ENCODE peak calls at places on chromosome X, in five cellular contexts. U is astrocyte, T is transverse colon, Q is prostate gland, E is left ventricle myocardium inferior. W is an unnamed sample. For H3K4me1 and H3K9me3, the result is how much of the 10 kb centered on the place peaks cover.

GRCh38 chrX:64758047-64758446 is 218.2 kb downstream of the ZC4H2 start:
- DNase-seq in U (no peak), T (no peak), Q (no peak), E (no peak), W (no peak)

GRCh38 chrX:134868766-134869495 is 121.9 kb upstream of the SMIM10 start:
- DNase-seq in E (no peak), Q (no peak), T (no peak), U (peak), W (no peak)

GRCh38 chrX:9147631-9148189 is 113.8 kb upstream of the FAM9B start:
- DNase-seq in E (no peak), Q (no peak), U (no peak), T (no peak), W (no peak)

GRCh38 chrX:68847172-68847571 is 18.4 kb downstream of the EFNB1 start:
- DNase-seq in U (no peak), E (no peak), T (no peak), Q (no peak), W (no peak)

GRCh38 chrX:53595266-53595810 is 91.2 kb downstream of the HUWE1 start:
- DNase-seq in T (no peak), U (no peak), Q (no peak), E (no peak), W (no peak)

GRCh38 chrX:40971736-40972135 is 113.5 kb upstream of the USP9X start:
- DNase-seq in U (no peak), Q (no peak), E (no peak), T (no peak), W (no peak)

GRCh38 chrX:117305168-117305766 is 811.3 kb downstream of the KLHL13 start:
- DNase-seq in Q (no peak), T (no peak), U (no peak), E (no peak), W (no peak)

GRCh38 chrX:140163376-140164159 is 198.2 kb upstream of the CXorf66 start:
- DNase-seq in T (no peak), U (peak), E (no peak), Q (no peak), W (no peak)

GRCh38 chrX:323721-324628 is 5.4 kb upstream of the GTPBP6 start:
- DNase-seq in E (peak), U (peak), Q (no peak), T (peak), W (no peak)

GRCh38 chrX:153639177-153640044 is 7.6 kb upstream of the DUSP9 start:
- DNase-seq in T (no peak), U (no peak), E (no peak), Q (no peak), W (no peak)

GRCh38 chrX:43702660-43703059 is 46.6 kb downstream of the MAOA start:
- DNase-seq in Q (no peak), U (no peak), E (no peak), T (no peak), W (no peak)

GRCh38 chrX:13894888-13895564 is 78.1 kb upstream of the GPM6B start:
- DNase-seq in E (no peak), U (no peak), T (no peak), Q (no peak), W (no peak)

GRCh38 chrX:28398352-28398751 is 188.9 kb upstream of the IL1RAPL1 start:
- DNase-seq in T (no peak), Q (no peak), U (no peak), E (no peak), W (no peak)

GRCh38 chrX:8192276-8192675 is 21.2 kb upstream of the VCX2 start:
- DNase-seq in T (no peak), Q (no peak), U (no peak), E (no peak), W (no peak)

GRCh38 chrX:81120270-81120935 is 81.3 kb downstream of the HMGN5 start:
- DNase-seq in U (no peak), T (no peak), Q (peak), E (no peak), W (peak)

GRCh38 chrX:50697691-50698090 is 116.3 kb downstream of the SHROOM4 start:
- DNase-seq in Q (no peak), T (no peak), E (no peak), U (peak), W (no peak)

DNA sequence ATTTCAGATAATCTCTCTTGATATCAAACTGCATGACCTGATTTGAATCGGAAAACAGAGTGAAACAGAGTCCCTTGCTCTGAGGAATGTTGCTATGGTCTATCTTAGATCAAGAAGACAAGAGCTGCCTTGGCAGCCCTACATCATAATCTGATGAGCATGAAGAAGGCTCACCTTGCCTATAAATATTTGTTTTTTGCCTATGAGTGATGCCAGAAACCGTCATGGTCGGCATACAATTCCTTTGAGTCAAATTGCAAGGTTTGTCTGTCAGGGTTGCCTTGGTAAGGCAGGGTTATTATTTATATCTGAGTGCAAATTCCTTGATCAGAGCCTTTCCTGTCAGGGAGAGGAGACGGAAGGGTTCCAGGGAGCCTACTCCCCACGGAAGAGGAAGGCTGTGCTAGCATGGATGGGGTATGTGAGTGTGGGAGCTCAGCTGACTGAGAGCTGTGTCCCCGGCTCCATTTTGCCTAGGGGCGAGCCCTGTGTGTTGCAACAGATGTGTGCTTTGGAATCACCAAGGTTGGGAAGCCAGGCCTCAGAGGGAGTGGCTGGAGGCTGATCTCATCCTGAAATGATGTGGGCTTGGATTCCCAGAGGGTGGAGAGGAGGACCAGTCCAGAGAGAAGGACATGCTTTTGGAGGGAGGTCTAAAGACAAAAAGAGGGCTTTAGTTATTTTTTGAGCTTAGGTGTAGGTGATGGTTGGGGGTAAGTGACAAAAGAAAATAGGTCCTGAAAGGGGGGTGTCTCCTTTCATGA is 43.6 kb downstream of the RTL9 start:
- DNase-seq in Q (no peak), U (peak), E (peak), T (no peak), W (no peak)
- H3K4me1 ChIP-seq in Q (under half), U (under half), E (under half), T (under half), W (under half)

GRCh38 chrX:77415882-77416281 is 31.3 kb upstream of the FGF16 start:
- DNase-seq in T (no peak), U (no peak), Q (no peak), E (no peak), W (no peak)
- H3K9me3 ChIP-seq in T (under half), U (under half), Q (under half), E (under half), W (under half)

GRCh38 chrX:47186096-47186740 is 7.4 kb upstream of the UBA1 start:
- DNase-seq in T (no peak), Q (no peak), E (no peak), U (no peak), W (no peak)

GRCh38 chrX:47185241-47185640 is 8.4 kb upstream of the UBA1 start:
- DNase-seq in E (no peak), U (no peak), Q (no peak), T (no peak), W (no peak)

GRCh38 chrX:47189906-47190305 is 3.7 kb upstream of the UBA1 start:
- DNase-seq in Q (no peak), E (no peak), T (no peak), U (no peak), W (no peak)

GRCh38 chrX:47184486-47184885 is 9.1 kb upstream of the UBA1 start:
- DNase-seq in Q (no peak), E (no peak), T (no peak), U (no peak), W (no peak)

GRCh38 chrX:47187106-47187677 is 6.4 kb upstream of the UBA1 start:
- DNase-seq in T (no peak), U (no peak), Q (no peak), E (no peak), W (no peak)
- H3K4me1 ChIP-seq in T (under half), U (under half), Q (under half), E (under half), W (under half)

GRCh38 chrX:67635424-67635823 is 91.6 kb downstream of the AR start:
- DNase-seq in Q (no peak), T (no peak), U (no peak), E (no peak), W (no peak)

DNA sequence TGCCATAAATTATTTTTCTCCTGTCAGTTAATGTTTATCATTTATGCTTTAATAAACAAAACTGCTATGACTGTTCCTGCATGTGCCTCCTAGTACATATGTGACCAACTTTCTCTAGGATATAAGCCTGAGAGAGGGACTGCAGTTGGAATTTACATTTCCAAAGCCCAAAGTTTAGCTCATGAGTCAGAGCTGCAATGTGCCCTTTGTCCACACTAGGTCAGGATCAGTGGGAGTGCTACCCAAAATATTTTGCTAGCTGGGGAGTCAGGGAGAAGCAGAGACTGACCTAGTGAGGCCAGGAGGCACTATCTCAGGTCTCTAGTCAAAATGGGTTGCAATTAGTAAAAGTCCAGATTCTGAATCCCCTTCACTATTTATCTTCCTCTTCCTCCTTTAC is 92.7 kb downstream of the AR start:
- DNase-seq in T (no peak), U (peak), Q (no peak), E (no peak), W (no peak)
- H3K9me3 ChIP-seq in T (under half), U (under half), Q (under half), E (under half), W (under half)

DNA sequence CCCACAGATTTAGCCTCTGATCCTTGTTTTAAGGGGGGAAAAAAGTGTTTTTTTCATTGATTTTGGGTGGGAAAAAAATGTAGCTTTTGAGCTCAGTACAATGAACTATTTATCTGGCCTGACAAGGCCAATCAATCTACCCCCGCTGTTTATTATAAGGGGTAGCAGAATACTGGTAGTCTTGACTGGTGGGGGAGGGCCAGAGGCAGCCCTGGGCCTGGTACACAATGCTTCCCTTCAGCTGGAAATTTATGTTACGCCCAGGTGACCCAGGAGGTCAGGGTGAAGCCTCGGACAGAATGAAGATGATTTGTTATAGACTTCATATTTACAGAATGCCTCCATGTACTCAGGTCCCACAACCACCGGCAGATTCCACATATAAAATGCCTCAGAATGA is 143.2 kb downstream of the SH3KBP1 start:
- DNase-seq in Q (no peak), T (no peak), U (no peak), E (no peak), W (no peak)
- H3K4me1 ChIP-seq in Q (under half), T (under half), U (under half), E (under half), W (under half)